ENCODE peak calls at places on chromosomes 4 and X, in six cellular contexts. U is GM23248, E is PC-3, J is OCI-LY7, M is keratinocyte, Z is GM23338. D is an unnamed sample.

GRCh38 chr4:118683513-118683912 is 1.7 kb upstream of the METTL14 start:
- DNase-seq in U (no peak), E (peak), J (peak), M (no peak), Z (peak), D (no peak)

GRCh38 chr4:150251752-150252190 is 173.5 kb downstream of the DCLK2 start:
- DNase-seq in U (no peak), E (no peak), J (no peak), M (no peak), Z (peak), D (no peak)

GRCh38 chr4:120071192-120071795 is 4.6 kb upstream of the MAD2L1 start:
- DNase-seq in U (peak), E (peak), J (peak), M (no peak), Z (peak), D (peak)

GRCh38 chr4:161642708-161643107 is 521.1 kb downstream of the FSTL5 start:
- DNase-seq in U (peak), E (peak), J (no peak), M (no peak), Z (no peak), D (no peak)

GRCh38 chr4:176272799-176273198 is 3.8 kb upstream of the ASB5 start:
- DNase-seq in U (no peak), E (no peak), J (no peak), M (no peak), Z (no peak), D (no peak)

GRCh38 chr4:150581611-150582010 is 340 bp upstream of the MAB21L2 start:
- DNase-seq in U (no peak), E (no peak), J (no peak), M (no peak), Z (peak), D (no peak)

GRCh38 chr4:169251291-169252235 is 19.2 kb downstream of the SH3RF1 start:
- DNase-seq in U (no peak), E (peak), J (no peak), M (no peak), Z (peak), D (no peak)

GRCh38 chr4:75513529-75514130 is 573 bp downstream of the RCHY1 start:
- DNase-seq in U (peak), E (no peak), J (peak), M (no peak), Z (no peak), D (peak)

GRCh38 chr4:52106701-52107100 is 55.6 kb downstream of the SPATA18 start:
- DNase-seq in U (peak), E (no peak), J (no peak), M (no peak), Z (peak), D (no peak)

GRCh38 chrX:38654302-38654701 is 93.0 kb downstream of the TSPAN7 start:
- DNase-seq in U (peak), E (peak), J (peak), M (no peak), Z (peak), D (peak)

GRCh38 chr4:10054571-10055041 is 33.3 kb upstream of the SLC2A9 start:
- DNase-seq in U (peak), E (no peak), J (no peak), M (peak), Z (no peak), D (no peak)

GRCh38 chrX:14528629-14529287 is 578 bp upstream of the GLRA2 start:
- DNase-seq in U (peak), E (peak), J (peak), M (peak), Z (peak), D (peak)

GRCh38 chr4:39151120-39151713 is 31.1 kb upstream of the WDR19 start:
- DNase-seq in U (peak), E (no peak), J (peak), M (no peak), Z (no peak), D (no peak)

GRCh38 chr4:85250852-85251251 is 224.1 kb upstream of the ARHGAP24 start:
- DNase-seq in U (no peak), E (no peak), J (no peak), M (no peak), Z (no peak), D (no peak)

GRCh38 chr4:75895744-75896314 is 6.4 kb downstream of the PPEF2 start:
- DNase-seq in U (peak), E (peak), J (peak), M (no peak), Z (peak), D (peak)

GRCh38 chr4:102174800-102175199 is 170.5 kb downstream of the SLC39A8 start:
- DNase-seq in U (peak), E (peak), J (no peak), M (no peak), Z (no peak), D (no peak)

GRCh38 chrX:72142931-72143709 is 11.4 kb upstream of the RTL5 start:
- DNase-seq in U (no peak), E (no peak), J (no peak), M (no peak), Z (no peak), D (no peak)

GRCh38 chrX:119685225-119686066 is 7.5 kb downstream of the SEPTIN6 start:
- DNase-seq in U (peak), E (no peak), J (peak), M (no peak), Z (no peak), D (no peak)

GRCh38 chr4:27702710-27703431 is 842.2 kb downstream of the STIM2 start:
- DNase-seq in U (peak), E (peak), J (peak), M (no peak), Z (peak), D (no peak)

GRCh38 chr4:21845663-21846062 is 102.9 kb downstream of the KCNIP4 start:
- DNase-seq in U (peak), E (no peak), J (no peak), M (no peak), Z (no peak), D (no peak)

GRCh38 chrX:1401611-1402430 is 9.9 kb upstream of the SLC25A6 start:
- DNase-seq in U (no peak), E (no peak), J (no peak), M (no peak), Z (no peak), D (no peak)

GRCh38 chr4:15562114-15562513 is 92.4 kb downstream of the CC2D2A start:
- DNase-seq in U (no peak), E (no peak), J (no peak), M (no peak), Z (no peak), D (no peak)

GRCh38 chr4:28228575-28228974 is 1367.9 kb downstream of the STIM2 start:
- DNase-seq in U (no peak), E (no peak), J (no peak), M (no peak), Z (no peak), D (no peak)

GRCh38 chr4:184732126-184732525 is 1.8 kb downstream of the CENPU start:
- DNase-seq in U (peak), E (peak), J (peak), M (no peak), Z (no peak), D (no peak)

GRCh38 chr4:73729534-73730165 is 10.7 kb upstream of the CXCL8 start:
- DNase-seq in U (peak), E (peak), J (peak), M (no peak), Z (peak), D (peak)

GRCh38 chrX:116667346-116667745 is 204.6 kb upstream of the CT83 start:
- DNase-seq in U (no peak), E (no peak), J (no peak), M (no peak), Z (peak), D (no peak)

GRCh38 chr4:68404153-68404552 is 43.1 kb upstream of the TMPRSS11E start:
- DNase-seq in U (no peak), E (no peak), J (no peak), M (no peak), Z (peak), D (no peak)

GRCh38 chr4:25424539-25425228 is 47.6 kb downstream of the ANAPC4 start:
- DNase-seq in U (no peak), E (no peak), J (no peak), M (no peak), Z (no peak), D (no peak)

GRCh38 chr4:14607578-14607977 is 394.7 kb upstream of the CPEB2 start:
- DNase-seq in U (no peak), E (peak), J (no peak), M (no peak), Z (no peak), D (no peak)

GRCh38 chrX:86946569-86946968 is 571.0 kb upstream of the KLHL4 start:
- DNase-seq in U (peak), E (peak), J (peak), M (peak), Z (peak), D (no peak)

GRCh38 chr4:155509619-155510018 is 132.9 kb upstream of the MAP9 start:
- DNase-seq in U (peak), E (peak), J (no peak), M (no peak), Z (no peak), D (no peak)

GRCh38 chr4:97496298-97496873 is 646.9 kb downstream of the STPG2 start:
- DNase-seq in U (no peak), E (peak), J (no peak), M (no peak), Z (no peak), D (no peak)

GRCh38 chr4:156738756-156739155 is 232.8 kb downstream of the PDGFC start:
- DNase-seq in U (no peak), E (no peak), J (no peak), M (no peak), Z (no peak), D (no peak)

GRCh38 chr4:156732634-156733033 is 239.0 kb downstream of the PDGFC start:
- DNase-seq in U (peak), E (no peak), J (no peak), M (no peak), Z (no peak), D (no peak)

GRCh38 chr4:156733582-156733981 is 238.0 kb downstream of the PDGFC start:
- DNase-seq in U (no peak), E (no peak), J (no peak), M (no peak), Z (no peak), D (no peak)

GRCh38 chr4:156729416-156729815 is 242.2 kb downstream of the PDGFC start:
- DNase-seq in U (no peak), E (no peak), J (no peak), M (no peak), Z (no peak), D (no peak)

DNA sequence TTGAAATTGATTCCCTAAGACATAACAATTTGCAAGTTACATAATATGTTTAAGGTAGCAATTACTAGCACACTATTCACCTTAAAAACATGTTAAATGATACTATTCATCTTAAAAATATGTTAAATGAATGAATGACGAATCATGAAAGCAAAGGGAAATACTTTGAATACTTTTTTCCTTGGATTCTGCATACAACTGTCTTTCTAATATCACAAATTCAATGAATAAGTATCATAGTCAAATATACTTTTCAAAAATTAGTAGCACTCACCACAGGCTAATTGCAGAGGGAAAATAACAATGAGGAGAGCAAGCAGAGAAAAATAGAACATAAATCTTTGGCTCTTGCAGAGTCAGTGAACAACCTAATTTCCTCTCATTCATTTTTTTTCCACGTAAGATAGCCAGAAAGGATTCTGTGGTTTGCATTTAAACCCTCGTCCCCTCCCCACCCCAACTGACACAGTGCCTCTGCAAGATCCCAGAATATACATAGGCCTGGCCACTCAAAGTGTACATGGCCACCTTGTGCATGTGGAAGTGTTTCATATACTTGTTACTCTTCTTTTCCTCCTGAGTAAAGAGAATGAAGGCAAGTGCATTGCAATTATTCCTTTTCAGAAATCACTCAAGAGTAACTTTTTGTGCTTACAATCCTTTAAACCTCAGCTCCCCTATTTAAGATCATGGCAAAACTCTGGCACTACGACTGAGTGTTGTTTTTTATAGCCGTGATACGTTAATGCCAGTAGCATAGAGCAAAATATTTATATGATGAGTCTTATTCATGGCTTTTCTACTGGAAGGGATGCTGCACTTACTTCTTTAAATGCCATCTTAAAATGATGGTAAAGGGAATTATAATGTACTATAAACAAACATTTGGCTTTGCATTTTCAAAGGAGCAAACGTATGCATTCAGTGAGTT is 236.4 kb downstream of the PDGFC start:
- DNase-seq in U (peak), E (peak), J (no peak), M (no peak), Z (no peak), D (no peak)
- H2AFZ ChIP-seq in U (no peak), E (peak), J (no peak), M (peak), Z (no peak), D (no peak)

GRCh38 chr4:89306486-89307184 is 965 bp downstream of the GPRIN3 start:
- DNase-seq in U (no peak), E (no peak), J (peak), M (no peak), Z (no peak), D (no peak)

GRCh38 chr4:89305712-89306437 is 1.7 kb downstream of the GPRIN3 start:
- DNase-seq in U (peak), E (no peak), J (no peak), M (no peak), Z (no peak), D (no peak)

GRCh38 chr4:89307446-89308160 is at the start of gene GPRIN3:
- DNase-seq in U (peak), E (no peak), J (peak), M (no peak), Z (peak), D (peak)

GRCh38 chr4:89308161-89308500 is 531 bp upstream of the GPRIN3 start:
- DNase-seq in U (peak), E (no peak), J (no peak), M (no peak), Z (no peak), D (no peak)

GRCh38 chr4:89307185-89307445 is 485 bp downstream of the GPRIN3 start:
- DNase-seq in U (no peak), E (no peak), J (no peak), M (no peak), Z (no peak), D (no peak)
- H2AFZ ChIP-seq in U (peak), E (no peak), J (peak), M (peak), Z (peak), D (peak)

GRCh38 chr4:170391066-170391754 is 301.5 kb upstream of the AADAT start:
- DNase-seq in U (peak), E (peak), J (no peak), M (peak), Z (no peak), D (no peak)
- H2AFZ ChIP-seq in U (peak), E (no peak), J (no peak), M (no peak), Z (no peak), D (no peak)

DNA sequence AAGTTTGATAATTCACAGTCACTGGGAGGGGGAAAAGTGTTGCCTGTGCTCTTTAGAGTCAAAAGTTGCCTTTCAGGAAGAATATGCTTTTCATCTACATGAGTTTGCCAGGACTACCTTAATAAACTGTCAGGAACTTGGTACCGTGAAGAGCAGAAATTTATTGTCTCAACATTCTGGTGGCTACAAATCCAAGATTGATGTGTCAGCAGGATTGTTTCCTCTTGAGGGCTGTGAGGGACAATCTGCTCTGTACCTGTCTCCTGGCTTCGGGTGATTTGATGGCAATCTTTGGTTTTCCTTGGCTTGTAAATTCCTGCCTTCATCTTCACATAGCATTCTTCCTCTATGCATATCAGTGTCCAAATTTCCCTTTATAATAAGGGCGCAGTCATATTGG is 277.2 kb downstream of the PDGFC start:
- DNase-seq in U (no peak), E (no peak), J (no peak), M (no peak), Z (no peak), D (no peak)
- H2AFZ ChIP-seq in U (peak), E (peak), J (no peak), M (peak), Z (peak), D (no peak)

GRCh38 chr4:53651142-53651720 is 59.9 kb upstream of the LNX1 start:
- DNase-seq in U (no peak), E (no peak), J (no peak), M (no peak), Z (no peak), D (no peak)
- H2AFZ ChIP-seq in U (peak), E (no peak), J (no peak), M (no peak), Z (no peak), D (no peak)